ENCODE peak calls at places on chromosomes 2 and 18, in seven cellular contexts. H, Y, R, I, O, X and G are unnamed samples.

GRCh38 chr18:24534737-24535136 is 74.3 kb downstream of the HRH4 start:
- DNase-seq in H (no peak), Y (no peak), R (no peak), I (no peak), O (no peak), X (no peak), G (no peak)

GRCh38 chr2:9178110-9178904 is 28.3 kb upstream of the ASAP2 start:
- DNase-seq in H (no peak), Y (peak), R (no peak), I (no peak), O (no peak), X (no peak), G (no peak)

GRCh38 chr2:60641866-60642788 is 88.7 kb upstream of the BCL11A start:
- DNase-seq in H (no peak), Y (peak), R (no peak), I (peak), O (peak), X (peak), G (no peak)

GRCh38 chr2:38217401-38218188 is 141.6 kb upstream of the CYP1B1 start:
- DNase-seq in H (no peak), Y (no peak), R (no peak), I (no peak), O (no peak), X (no peak), G (no peak)

GRCh38 chr2:127220102-127220806 is at the start of gene CYP27C1:
- DNase-seq in H (no peak), Y (peak), R (no peak), I (no peak), O (no peak), X (no peak), G (no peak)

GRCh38 chr2:58427572-58428285 is 186.6 kb upstream of the FANCL start:
- DNase-seq in H (no peak), Y (peak), R (no peak), I (no peak), O (no peak), X (no peak), G (peak)

GRCh38 chr2:161250864-161251436 is 57.3 kb upstream of the PSMD14 start:
- DNase-seq in H (no peak), Y (peak), R (no peak), I (peak), O (peak), X (no peak), G (no peak)

GRCh38 chr2:39837856-39838453 is 58.9 kb upstream of the THUMPD2 start:
- DNase-seq in H (no peak), Y (peak), R (no peak), I (peak), O (peak), X (no peak), G (peak)

GRCh38 chr18:69956037-69956436 is 8.4 kb upstream of the CD226 start:
- DNase-seq in H (no peak), Y (no peak), R (no peak), I (no peak), O (no peak), X (no peak), G (no peak)

GRCh38 chr2:240786871-240787311 is 33.1 kb downstream of the KIF1A start:
- DNase-seq in H (no peak), Y (no peak), R (no peak), I (no peak), O (no peak), X (no peak), G (no peak)

GRCh38 chr2:228689049-228689448 is 507.6 kb upstream of the SPHKAP start:
- DNase-seq in H (no peak), Y (peak), R (no peak), I (no peak), O (no peak), X (no peak), G (no peak)

GRCh38 chr2:110804915-110805314 is 72.5 kb downstream of the ACOXL start:
- DNase-seq in H (no peak), Y (no peak), R (peak), I (no peak), O (no peak), X (peak), G (no peak)

GRCh38 chr2:3421541-3421940 is 42.0 kb downstream of the TRAPPC12 start:
- DNase-seq in H (no peak), Y (no peak), R (no peak), I (no peak), O (no peak), X (no peak), G (no peak)

GRCh38 chr18:10023853-10024638 is 110.2 kb downstream of the VAPA start:
- DNase-seq in H (no peak), Y (no peak), R (no peak), I (no peak), O (no peak), X (no peak), G (no peak)

GRCh38 chr18:27862056-27862682 is 314.8 kb downstream of the CDH2 start:
- DNase-seq in H (no peak), Y (no peak), R (no peak), I (peak), O (no peak), X (no peak), G (no peak)